ENCODE peak calls at places on chromosomes 7 and 10, in seven cellular contexts. C is transverse colon, H is uterus, F is MM.1S, K is tibial nerve, V is ovary, L is H1. D is an unnamed sample.

GRCh38 chr10:75180592-75180991 is 30.0 kb upstream of the VDAC2 start:
- DNase-seq in F (no peak), K (no peak), L (no peak), C (no peak), H (no peak), V (no peak), D (no peak)

GRCh38 chr10:90227259-90227658 is 525.9 kb downstream of the KIF20B start:
- DNase-seq in C (no peak), K (no peak), V (no peak), H (no peak), F (no peak), L (no peak), D (no peak)

GRCh38 chr7:120857558-120858298 is at the start of gene TSPAN12:
- DNase-seq in L (no peak), F (peak; percentile 87), H (peak; percentile 69), V (peak; percentile 43), C (peak; percentile 79), K (peak; percentile 39), D (peak; percentile 25)

GRCh38 chr7:79876769-79877362 is 257.8 kb upstream of the GNAI1 start:
- DNase-seq in V (no peak), K (no peak), C (no peak), F (no peak), L (no peak), H (no peak), D (no peak)

GRCh38 chr7:74256446-74257408 is 2.5 kb upstream of the RFC2 start:
- DNase-seq in C (no peak), K (no peak), F (no peak), L (no peak), H (no peak), V (no peak), D (no peak)

GRCh38 chr10:34181545-34182300 is 633.4 kb downstream of the PARD3 start:
- DNase-seq in K (no peak), H (peak; percentile 48), F (peak; percentile 89), L (no peak), V (peak; percentile 51), C (no peak), D (no peak)

GRCh38 chr10:103757531-103758293 is 97.7 kb downstream of the SH3PXD2A start:
- DNase-seq in F (peak; percentile 64), K (no peak), C (peak; percentile 45), H (no peak), V (no peak), L (no peak), D (peak; percentile 37)

GRCh38 chr7:110762514-110762913 is 328.4 kb upstream of the LRRN3 start:
- DNase-seq in H (no peak), V (no peak), F (no peak), L (no peak), C (no peak), K (no peak), D (no peak)

GRCh38 chr10:133405272-133405671 is 11.3 kb downstream of the MTG1 start:
- DNase-seq in K (no peak), L (no peak), V (no peak), F (no peak), H (no peak), C (no peak), D (no peak)

GRCh38 chr7:132654150-132654549 is 77.9 kb upstream of the PLXNA4 start:
- DNase-seq in V (no peak), F (peak; percentile 67), H (no peak), L (no peak), C (no peak), K (no peak), D (no peak)

GRCh38 chr10:88932539-88933256 is 19.9 kb downstream of the ACTA2 start:
- DNase-seq in C (peak; percentile 38), L (no peak), F (peak; percentile 69), H (peak; percentile 51), K (no peak), V (peak; percentile 55), D (peak; percentile 50)

GRCh38 chr7:31788445-31788844 is 101.4 kb downstream of the PPP1R17 start:
- DNase-seq in L (no peak), C (no peak), V (no peak), H (no peak), F (no peak), K (no peak), D (no peak)

GRCh38 chr7:22447008-22447407 is 53.0 kb downstream of the STEAP1B start:
- DNase-seq in V (no peak), F (peak; percentile 39), C (no peak), H (no peak), L (no peak), K (no peak), D (no peak)

GRCh38 chr10:113385021-113385975 is 167.6 kb upstream of the HABP2 start:
- DNase-seq in V (peak; percentile 87), K (peak; percentile 74), C (peak; percentile 79), L (peak; percentile 65), H (peak; percentile 89), F (peak; percentile 77), D (peak; percentile 56)

GRCh38 chr10:113381906-113382562 is 170.8 kb upstream of the HABP2 start:
- DNase-seq in H (no peak), F (peak; percentile 84), K (no peak), V (no peak), L (no peak), C (no peak), D (peak; percentile 46)

GRCh38 chr10:113386005-113386404 is 166.8 kb upstream of the HABP2 start:
- DNase-seq in L (no peak), F (no peak), K (no peak), C (no peak), H (no peak), V (no peak), D (no peak)

GRCh38 chr10:113384181-113384580 is 168.7 kb upstream of the HABP2 start:
- DNase-seq in C (no peak), F (no peak), K (no peak), V (no peak), L (no peak), H (no peak), D (no peak)

DNA sequence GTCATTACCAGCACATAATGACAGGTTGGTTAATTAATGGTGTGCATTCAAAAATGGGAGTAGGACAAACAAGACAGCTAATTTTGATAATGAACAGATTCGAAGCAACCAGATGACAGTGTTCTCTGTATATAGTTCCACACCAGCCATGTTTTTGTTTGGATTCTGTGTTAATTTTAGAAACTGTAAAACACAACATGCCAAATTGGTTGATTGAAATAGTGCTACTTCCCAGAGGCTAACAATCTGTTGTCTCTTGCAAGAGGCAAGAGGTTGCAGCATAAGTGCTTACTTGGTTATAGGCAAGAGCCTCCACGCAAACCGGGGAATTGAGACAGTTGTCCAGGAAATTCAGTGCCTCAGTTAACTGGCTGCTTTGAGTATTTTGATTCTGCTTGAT is 170.2 kb upstream of the HABP2 start:
- DNase-seq in F (no peak), H (no peak), K (no peak), L (no peak), V (no peak), C (no peak), D (no peak)
- H3K4me1 ChIP-seq in F (peaks cover 29% of the 10 kb centered on the region), H (peaks cover 7% of the 10 kb centered on the region), K (peaks cover 6% of the 10 kb centered on the region), L (no peaks in the 10 kb centered on the region), V (peaks cover 8% of the 10 kb centered on the region), C (peaks cover 7% of the 10 kb centered on the region), D (peaks cover 11% of the 10 kb centered on the region)

GRCh38 chr10:30865141-30865926 is 166.3 kb downstream of the ZNF438 start:
- DNase-seq in H (no peak), V (no peak), C (no peak), L (no peak), F (no peak), K (no peak), D (no peak)

GRCh38 chr10:30873408-30873807 is 158.3 kb downstream of the ZNF438 start:
- DNase-seq in K (no peak), F (no peak), L (no peak), C (no peak), V (no peak), H (no peak), D (no peak)

GRCh38 chr10:30869566-30869965 is 162.1 kb downstream of the ZNF438 start:
- DNase-seq in K (no peak), F (no peak), V (no peak), H (no peak), C (no peak), L (no peak), D (no peak)

DNA sequence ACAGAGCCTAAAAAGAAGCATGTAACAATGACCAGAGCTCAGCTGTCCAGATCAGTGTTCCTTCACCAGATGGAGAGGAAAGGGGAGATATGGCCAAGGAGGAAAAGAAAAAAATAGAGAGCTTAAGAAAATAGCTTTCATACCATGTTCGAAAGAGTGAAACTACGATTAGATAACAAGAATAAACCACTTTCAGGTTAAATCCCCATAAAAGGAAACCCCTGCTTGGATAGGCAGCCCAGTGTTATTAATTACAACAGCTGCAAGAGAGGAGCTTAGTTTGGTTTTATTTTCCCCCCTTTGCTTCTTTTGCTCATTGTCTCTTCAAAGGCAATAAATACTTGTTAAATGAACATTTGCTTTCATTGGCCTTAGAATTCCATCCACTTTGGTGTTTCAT is 160.7 kb downstream of the ZNF438 start:
- DNase-seq in C (no peak), K (no peak), V (no peak), F (peak; percentile 48), L (no peak), H (no peak), D (no peak)
- H3K4me3 ChIP-seq in C (no peak overlapping the region), K (no peak overlapping the region), V (no peak overlapping the region), F (no peak overlapping the region), L (no peak overlapping the region), H (no peak overlapping the region), D (no peak overlapping the region)

DNA sequence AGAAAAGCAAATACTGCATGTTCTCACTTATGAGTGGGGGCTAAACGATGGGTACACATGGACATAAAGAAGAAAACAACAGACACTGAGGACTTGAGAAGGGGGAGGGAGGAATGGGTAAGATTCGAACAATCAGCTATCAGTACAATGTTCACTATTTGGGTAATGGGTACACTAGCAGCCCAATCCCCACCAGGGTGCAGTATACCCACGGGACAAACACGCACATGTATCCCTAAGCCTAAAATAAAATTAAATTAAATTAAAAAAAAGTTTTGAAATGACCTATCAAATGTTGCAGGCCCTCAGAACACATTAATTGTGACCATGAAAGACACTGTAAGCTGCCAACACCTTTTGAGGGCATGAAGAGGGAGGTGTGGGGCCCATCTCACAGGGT is 316.0 kb downstream of the WDR37 start:
- DNase-seq in L (no peak), K (no peak), C (no peak), V (no peak), F (no peak), H (no peak), D (no peak)
- H3K9me3 ChIP-seq in L (no peaks in the 10 kb centered on the region), K (no peaks in the 10 kb centered on the region), C (no peaks in the 10 kb centered on the region), V (no peaks in the 10 kb centered on the region), F (no peaks in the 10 kb centered on the region), H (no peaks in the 10 kb centered on the region), D (no peaks in the 10 kb centered on the region)

GRCh38 chr7:105088456-105088855 is 74.5 kb downstream of the KMT2E start:
- DNase-seq in K (no peak), V (no peak), L (no peak), F (no peak), H (no peak), C (no peak), D (no peak)

GRCh38 chr7:105084581-105084980 is 70.6 kb downstream of the KMT2E start:
- DNase-seq in V (no peak), F (no peak), H (no peak), L (no peak), K (no peak), C (no peak), D (no peak)

GRCh38 chr7:105086850-105087249 is 72.8 kb downstream of the KMT2E start:
- DNase-seq in C (no peak), F (no peak), K (no peak), L (no peak), V (no peak), H (no peak), D (no peak)

DNA sequence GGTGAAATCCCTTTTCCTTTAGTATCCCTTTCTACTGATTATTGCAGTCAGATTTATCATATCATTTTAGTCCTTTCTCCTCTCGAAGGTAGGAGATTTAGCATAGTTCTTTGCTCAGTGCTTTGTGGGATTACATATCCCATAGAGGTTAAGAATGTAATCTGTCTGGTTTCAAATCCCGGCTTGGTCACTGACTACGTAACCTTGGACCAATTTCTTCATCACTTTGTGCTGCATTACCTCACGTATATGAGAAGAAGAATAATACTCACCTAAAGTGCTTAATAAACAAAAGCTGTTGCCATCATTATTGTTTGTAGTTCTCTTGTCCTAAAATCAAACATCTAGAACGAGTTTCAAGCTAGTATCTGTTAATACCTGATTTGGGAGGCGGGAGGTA is 74.0 kb downstream of the KMT2E start:
- DNase-seq in F (no peak), H (no peak), L (no peak), C (no peak), V (no peak), K (no peak), D (no peak)
- H3K4me1 ChIP-seq in F (no peaks in the 10 kb centered on the region), H (no peaks in the 10 kb centered on the region), L (no peaks in the 10 kb centered on the region), C (no peaks in the 10 kb centered on the region), V (no peaks in the 10 kb centered on the region), K (no peaks in the 10 kb centered on the region), D (no peaks in the 10 kb centered on the region)